ENCODE peak calls at places on chromosomes 4 and X, in eight cellular contexts. Q is NCI-H345; B is stimulated activated CD8-positive, alpha-beta memory T cell treated with anti-CD3 and anti-CD28 coated beads, Interleukin-15, amount 100 ng/mL, for 48 hours; G is MV-4-11; J is PC-3; U is activated naive CD4-positive, alpha-beta T cell; O is NCI-H146; K is neural progenitor cell. C is an unnamed sample.

GRCh38 chr4:54228064-54228527 is 997 bp upstream of the PDGFRA start:
- DNase-seq in K (peak; percentile 92), B (no peak), U (no peak), G (peak; percentile 2), J (peak; percentile 83), Q (no peak), O (no peak), C (peak; percentile 61)

GRCh38 chr4:52015366-52015765 is 4.8 kb downstream of the LRRC66 start:
- DNase-seq in U (no peak), B (no peak), J (peak; percentile 46), K (peak; percentile 69), O (no peak), G (peak; percentile 49), Q (no peak), C (no peak)

GRCh38 chr4:7929530-7929951 is 10.1 kb downstream of the AFAP1 start:
- DNase-seq in J (peak; percentile 79), G (no peak), U (no peak), K (peak; percentile 42), Q (no peak), B (no peak), O (peak; percentile 45), C (no peak)

GRCh38 chr4:139256349-139256748 is 23.7 kb downstream of the MGARP start:
- DNase-seq in J (no peak), O (no peak), K (no peak), Q (no peak), U (no peak), G (no peak), B (no peak), C (no peak)

GRCh38 chrX:1075741-1076140 is 136.7 kb downstream of the CRLF2 start:
- DNase-seq in O (no peak), G (no peak), U (no peak), K (no peak), B (no peak), J (no peak), Q (no peak), C (no peak)

GRCh38 chr4:43903456-43903855 is 545.2 kb downstream of the KCTD8 start:
- DNase-seq in Q (no peak), J (no peak), O (no peak), G (no peak), B (no peak), U (no peak), K (no peak), C (no peak)

GRCh38 chr4:4491396-4491893 is 50.4 kb downstream of the STX18 start:
- DNase-seq in J (no peak), B (no peak), U (no peak), O (no peak), G (no peak), Q (no peak), K (no peak), C (no peak)

GRCh38 chrX:20421275-20421674 is 154.6 kb upstream of the RPS6KA3 start:
- DNase-seq in B (no peak), U (no peak), Q (no peak), J (no peak), G (no peak), O (no peak), K (no peak), C (no peak)

GRCh38 chr4:79247695-79248394 is 78.0 kb downstream of the NAA11 start:
- DNase-seq in G (no peak), Q (no peak), U (no peak), B (no peak), J (no peak), K (no peak), O (no peak), C (no peak)

GRCh38 chr4:125266901-125267601 is 47.7 kb upstream of the FAT4 start:
- DNase-seq in J (peak; percentile 60), Q (no peak), U (no peak), K (no peak), O (no peak), B (no peak), G (no peak), C (no peak)

GRCh38 chr4:143336828-143337599 is at the start of gene GAB1:
- DNase-seq in Q (peak; percentile 69), J (peak; percentile 76), B (no peak), K (peak; percentile 94), U (no peak), O (peak; percentile 30), G (peak; percentile 48), C (no peak)

GRCh38 chr4:184039963-184040383 is 134.9 kb downstream of the STOX2 start:
- DNase-seq in Q (no peak), B (peak; percentile 10), O (no peak), K (peak; percentile 67), U (no peak), G (no peak), J (no peak), C (no peak)

GRCh38 chr4:187711586-187711985 is 284.0 kb upstream of the ZFP42 start:
- DNase-seq in K (no peak), O (no peak), G (no peak), J (no peak), B (no peak), Q (no peak), U (no peak), C (no peak)

GRCh38 chr4:100641326-100641725 is 123.5 kb upstream of the EMCN start:
- DNase-seq in J (no peak), K (no peak), Q (no peak), B (no peak), O (no peak), G (no peak), U (no peak), C (no peak)

GRCh38 chr4:7266525-7267292 is 74.4 kb downstream of the SORCS2 start:
- DNase-seq in O (no peak), J (peak; percentile 90), K (no peak), B (no peak), G (no peak), Q (no peak), U (no peak), C (no peak)